ENCODE peak calls at places on chromosomes 7 and 10, in five cellular contexts. One of them, this sample, is unnamed. For H3K9me3, the result is how much of the 10 kb centered on the place peaks cover.

GRCh38 chr7:151679868-151680534 is 160.3 kb upstream of the RHEB start:
- DNase-seq in mammary epithelial cell: peak
- DNase-seq in esophagus squamous epithelium: no peak
- DNase-seq in CD4-positive, alpha-beta T cell: no peak
- DNase-seq in right lobe of liver: no peak
- DNase-seq in this sample: no peak

GRCh38 chr7:36625247-36625646 is 99.0 kb downstream of the AOAH start:
- DNase-seq in mammary epithelial cell: no peak
- DNase-seq in esophagus squamous epithelium: no peak
- DNase-seq in CD4-positive, alpha-beta T cell: no peak
- DNase-seq in right lobe of liver: no peak
- DNase-seq in this sample: no peak

GRCh38 chr10:24215193-24215592 is 6.3 kb downstream of the KIAA1217 start:
- DNase-seq in mammary epithelial cell: no peak
- DNase-seq in esophagus squamous epithelium: no peak
- DNase-seq in CD4-positive, alpha-beta T cell: no peak
- DNase-seq in right lobe of liver: no peak
- DNase-seq in this sample: no peak

GRCh38 chr10:94225589-94225988 is 137.2 kb downstream of the NOC3L start:
- DNase-seq in mammary epithelial cell: no peak
- DNase-seq in esophagus squamous epithelium: no peak
- DNase-seq in CD4-positive, alpha-beta T cell: no peak
- DNase-seq in right lobe of liver: no peak
- DNase-seq in this sample: no peak

GRCh38 chr7:104943502-104944343 is 70.3 kb upstream of the KMT2E start:
- DNase-seq in mammary epithelial cell: peak
- DNase-seq in esophagus squamous epithelium: no peak
- DNase-seq in CD4-positive, alpha-beta T cell: peak
- DNase-seq in right lobe of liver: peak
- DNase-seq in this sample: peak

GRCh38 chr7:2560175-2560695 is 1.5 kb downstream of the IQCE start:
- DNase-seq in mammary epithelial cell: no peak
- DNase-seq in esophagus squamous epithelium: no peak
- DNase-seq in CD4-positive, alpha-beta T cell: no peak
- DNase-seq in right lobe of liver: no peak
- DNase-seq in this sample: no peak

GRCh38 chr7:117152213-117153007 is 170.4 kb downstream of the WNT2 start:
- DNase-seq in mammary epithelial cell: no peak
- DNase-seq in esophagus squamous epithelium: no peak
- DNase-seq in CD4-positive, alpha-beta T cell: no peak
- DNase-seq in right lobe of liver: no peak
- DNase-seq in this sample: no peak

GRCh38 chr7:417973-418601 is 101.6 kb downstream of the PDGFA start:
- DNase-seq in mammary epithelial cell: no peak
- DNase-seq in esophagus squamous epithelium: no peak
- DNase-seq in CD4-positive, alpha-beta T cell: no peak
- DNase-seq in right lobe of liver: no peak
- DNase-seq in this sample: no peak

GRCh38 chr10:120732067-120732466 is 119.1 kb upstream of the WDR11 start:
- DNase-seq in mammary epithelial cell: peak
- DNase-seq in esophagus squamous epithelium: no peak
- DNase-seq in CD4-positive, alpha-beta T cell: no peak
- DNase-seq in right lobe of liver: no peak
- DNase-seq in this sample: no peak

GRCh38 chr7:47763063-47763974 is 181.4 kb upstream of the TNS3 start:
- DNase-seq in mammary epithelial cell: peak
- DNase-seq in esophagus squamous epithelium: no peak
- DNase-seq in CD4-positive, alpha-beta T cell: no peak
- DNase-seq in right lobe of liver: peak
- DNase-seq in this sample: no peak

GRCh38 chr10:88893611-88894010 is 13.6 kb downstream of the STAMBPL1 start:
- DNase-seq in mammary epithelial cell: no peak
- DNase-seq in esophagus squamous epithelium: no peak
- DNase-seq in CD4-positive, alpha-beta T cell: no peak
- DNase-seq in right lobe of liver: no peak
- DNase-seq in this sample: no peak

GRCh38 chr10:67818323-67818722 is 19.7 kb downstream of the DNAJC12 start:
- DNase-seq in mammary epithelial cell: peak
- DNase-seq in esophagus squamous epithelium: no peak
- DNase-seq in CD4-positive, alpha-beta T cell: no peak
- DNase-seq in right lobe of liver: no peak
- DNase-seq in this sample: no peak

GRCh38 chr7:138000081-138000701 is 1.7 kb downstream of the CREB3L2 start:
- DNase-seq in mammary epithelial cell: peak
- DNase-seq in esophagus squamous epithelium: no peak
- DNase-seq in CD4-positive, alpha-beta T cell: no peak
- DNase-seq in right lobe of liver: peak
- DNase-seq in this sample: no peak

GRCh38 chr10:92761576-92761975 is 71.8 kb downstream of the HHEX start:
- DNase-seq in mammary epithelial cell: no peak
- DNase-seq in esophagus squamous epithelium: no peak
- DNase-seq in CD4-positive, alpha-beta T cell: no peak
- DNase-seq in right lobe of liver: no peak
- DNase-seq in this sample: no peak

GRCh38 chr7:90180011-90180585 is 25.8 kb downstream of the STEAP1 start:
- DNase-seq in mammary epithelial cell: peak
- DNase-seq in esophagus squamous epithelium: no peak
- DNase-seq in CD4-positive, alpha-beta T cell: no peak
- DNase-seq in right lobe of liver: no peak
- DNase-seq in this sample: no peak

GRCh38 chr10:121608669-121609190 is 10.5 kb upstream of the FGFR2 start:
- DNase-seq in mammary epithelial cell: peak
- DNase-seq in esophagus squamous epithelium: no peak
- DNase-seq in CD4-positive, alpha-beta T cell: no peak
- DNase-seq in right lobe of liver: peak
- DNase-seq in this sample: no peak

GRCh38 chr7:152974577-152974976 is 215.0 kb downstream of the ACTR3B start:
- DNase-seq in mammary epithelial cell: no peak
- DNase-seq in esophagus squamous epithelium: no peak
- DNase-seq in CD4-positive, alpha-beta T cell: no peak
- DNase-seq in right lobe of liver: peak
- DNase-seq in this sample: no peak

GRCh38 chr10:33703897-33704825 is 369.7 kb upstream of the NRP1 start:
- DNase-seq in mammary epithelial cell: peak
- DNase-seq in esophagus squamous epithelium: no peak
- DNase-seq in CD4-positive, alpha-beta T cell: no peak
- DNase-seq in right lobe of liver: no peak
- DNase-seq in this sample: no peak

GRCh38 chr7:143126146-143126545 is 5.7 kb upstream of the PIP start:
- DNase-seq in mammary epithelial cell: peak
- DNase-seq in esophagus squamous epithelium: no peak
- DNase-seq in CD4-positive, alpha-beta T cell: no peak
- DNase-seq in right lobe of liver: no peak
- DNase-seq in this sample: no peak

GRCh38 chr7:148108381-148108780 is 482.2 kb upstream of the C7orf33 start:
- DNase-seq in mammary epithelial cell: no peak
- DNase-seq in esophagus squamous epithelium: no peak
- DNase-seq in CD4-positive, alpha-beta T cell: no peak
- DNase-seq in right lobe of liver: no peak
- DNase-seq in this sample: no peak

DNA sequence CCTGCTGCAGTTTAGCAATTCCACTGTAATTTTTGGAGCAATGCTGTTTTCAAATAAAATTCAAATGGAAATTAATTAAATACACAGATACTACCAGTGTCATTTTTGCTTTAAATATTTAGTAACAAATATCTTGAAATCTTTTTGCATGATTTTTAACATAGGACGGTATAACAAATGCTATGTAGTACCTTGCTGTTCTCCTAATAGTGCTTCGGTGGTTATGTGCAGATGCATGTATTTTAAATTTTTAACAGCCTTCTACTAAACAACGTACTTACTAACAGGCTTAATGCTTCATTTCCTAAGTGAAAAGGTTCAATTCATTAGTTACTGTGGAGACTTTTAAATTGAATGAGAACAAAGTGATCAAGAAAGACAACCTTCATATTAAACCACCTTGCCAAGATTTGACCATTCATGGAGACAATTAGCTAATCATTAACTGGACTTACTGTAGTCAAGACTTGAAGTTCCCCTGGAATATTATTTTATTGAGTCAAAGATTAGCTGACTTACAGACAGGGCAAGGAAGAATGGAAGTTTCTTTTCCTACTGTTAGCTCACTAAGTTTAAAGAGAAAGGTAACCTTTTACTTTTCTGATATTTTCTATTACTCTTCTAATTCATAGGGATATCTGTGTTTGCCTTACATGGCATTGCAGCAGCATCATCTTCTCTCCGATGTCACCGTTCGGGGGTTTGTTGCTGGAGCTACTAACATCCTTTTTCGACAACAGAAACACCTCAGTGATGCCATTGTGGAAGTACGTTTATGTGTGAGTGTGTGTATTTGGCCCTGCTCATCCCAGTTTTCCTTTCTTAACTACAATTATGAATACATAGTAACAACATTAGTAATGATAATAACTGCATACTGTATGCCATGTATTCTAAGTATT is 74.3 kb downstream of the AVL9 start:
- DNase-seq in mammary epithelial cell: no peak
- DNase-seq in esophagus squamous epithelium: no peak
- DNase-seq in CD4-positive, alpha-beta T cell: no peak
- DNase-seq in right lobe of liver: no peak
- DNase-seq in this sample: no peak
- H3K9me3 ChIP-seq in mammary epithelial cell: under half
- H3K9me3 ChIP-seq in esophagus squamous epithelium: under half
- H3K9me3 ChIP-seq in CD4-positive, alpha-beta T cell: under half
- H3K9me3 ChIP-seq in right lobe of liver: under half
- H3K9me3 ChIP-seq in this sample: under half

GRCh38 chr7:130314305-130314704 is 21.3 kb downstream of the CPA4 start:
- DNase-seq in mammary epithelial cell: no peak
- DNase-seq in esophagus squamous epithelium: no peak
- DNase-seq in CD4-positive, alpha-beta T cell: no peak
- DNase-seq in right lobe of liver: no peak
- DNase-seq in this sample: no peak

GRCh38 chr7:130322615-130323014 is 22.0 kb upstream of the CPA5 start:
- DNase-seq in mammary epithelial cell: peak
- DNase-seq in esophagus squamous epithelium: no peak
- DNase-seq in CD4-positive, alpha-beta T cell: no peak
- DNase-seq in right lobe of liver: no peak
- DNase-seq in this sample: no peak

GRCh38 chr7:130324270-130324669 is 20.3 kb upstream of the CPA5 start:
- DNase-seq in mammary epithelial cell: peak
- DNase-seq in esophagus squamous epithelium: no peak
- DNase-seq in CD4-positive, alpha-beta T cell: no peak
- DNase-seq in right lobe of liver: no peak
- DNase-seq in this sample: no peak

DNA sequence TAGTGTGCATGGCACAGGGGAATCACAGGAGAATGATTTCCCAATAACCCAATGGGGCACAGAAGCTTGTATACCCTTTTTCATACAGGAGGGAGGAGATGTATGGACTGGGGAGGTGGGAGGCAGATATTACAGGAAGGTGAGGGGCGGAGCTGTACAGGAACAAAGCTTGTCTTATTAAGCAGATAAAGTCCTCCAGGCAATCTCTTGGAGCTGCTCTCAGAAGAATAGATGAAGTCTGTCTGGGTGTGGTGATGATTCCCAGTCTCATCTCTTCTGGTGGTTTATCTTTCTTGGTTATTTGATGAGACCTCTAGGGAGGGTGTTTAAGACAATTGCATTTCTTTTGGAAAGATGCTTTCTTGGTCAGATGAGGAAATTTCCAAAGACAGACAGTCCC is 25.1 kb upstream of the CPA5 start:
- DNase-seq in mammary epithelial cell: no peak
- DNase-seq in esophagus squamous epithelium: no peak
- DNase-seq in CD4-positive, alpha-beta T cell: no peak
- DNase-seq in right lobe of liver: no peak
- DNase-seq in this sample: no peak
- H3K9me3 ChIP-seq in mammary epithelial cell: under half
- H3K9me3 ChIP-seq in esophagus squamous epithelium: under half
- H3K9me3 ChIP-seq in CD4-positive, alpha-beta T cell: under half
- H3K9me3 ChIP-seq in right lobe of liver: under half
- H3K9me3 ChIP-seq in this sample: under half

DNA sequence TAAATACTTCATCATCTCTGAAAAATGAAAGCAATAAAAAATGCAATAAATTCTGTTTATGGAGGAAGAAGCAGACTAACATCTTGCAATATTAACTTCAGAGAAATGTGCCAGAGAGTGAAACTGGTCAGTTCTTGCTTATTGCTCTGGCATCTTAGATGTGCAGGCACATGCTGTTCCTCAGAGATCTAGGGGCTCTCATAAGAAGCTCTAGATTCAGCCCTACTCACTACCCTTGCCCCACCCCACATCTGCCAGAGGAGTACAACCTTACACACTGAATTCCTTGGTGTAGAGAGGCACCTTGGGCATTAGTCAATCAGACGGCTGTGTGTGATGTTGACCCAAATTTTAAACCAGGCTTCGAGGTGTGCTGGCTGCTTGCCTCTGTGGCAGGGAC is 891.1 kb upstream of the GHITM start:
- DNase-seq in mammary epithelial cell: no peak
- DNase-seq in esophagus squamous epithelium: no peak
- DNase-seq in CD4-positive, alpha-beta T cell: no peak
- DNase-seq in right lobe of liver: no peak
- DNase-seq in this sample: no peak
- H3K9me3 ChIP-seq in mammary epithelial cell: under half
- H3K9me3 ChIP-seq in esophagus squamous epithelium: under half
- H3K9me3 ChIP-seq in CD4-positive, alpha-beta T cell: under half
- H3K9me3 ChIP-seq in right lobe of liver: under half
- H3K9me3 ChIP-seq in this sample: under half

DNA sequence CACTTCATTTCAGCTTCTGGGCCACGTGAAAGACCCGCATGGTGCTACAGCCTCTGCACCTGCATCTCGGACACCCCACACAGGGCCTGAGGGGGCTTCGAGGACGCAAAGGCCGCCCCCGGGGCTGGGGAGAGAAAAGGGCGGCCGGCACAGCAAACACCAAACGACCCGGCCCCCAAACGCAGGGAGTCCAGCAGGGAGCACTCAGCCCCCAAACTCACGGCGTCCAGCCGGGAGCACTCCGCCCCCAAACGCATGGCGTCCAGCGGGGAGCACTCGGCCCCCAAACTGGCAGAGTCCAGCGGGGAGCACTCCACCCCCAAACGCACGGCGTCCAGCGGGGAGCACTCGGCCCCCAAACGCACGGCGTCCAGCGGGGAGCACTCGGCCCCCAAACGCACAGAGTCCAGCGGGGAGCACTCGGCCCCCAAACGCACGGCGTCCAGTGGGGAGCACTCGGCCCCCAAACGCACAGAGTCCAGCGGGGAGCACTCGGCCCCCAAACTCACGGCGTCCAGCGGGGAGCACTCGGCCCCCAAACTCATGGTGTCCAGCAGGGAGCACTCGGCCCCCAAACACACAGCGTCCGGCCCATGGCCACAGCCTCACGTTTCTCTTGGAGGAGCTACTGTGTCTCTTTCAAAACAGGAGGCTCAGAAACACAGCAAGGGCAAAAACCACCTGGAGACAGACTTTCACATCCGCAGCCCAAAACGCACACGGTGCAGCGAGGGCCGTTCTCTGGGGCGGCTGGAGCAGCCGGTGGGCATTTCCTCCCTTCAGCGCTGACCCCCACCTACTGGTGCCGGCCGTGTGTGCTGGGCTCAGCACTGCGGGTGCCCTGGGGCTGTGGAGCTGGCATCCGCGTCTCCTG is 27.0 kb upstream of the UTF1 start:
- DNase-seq in mammary epithelial cell: no peak
- DNase-seq in esophagus squamous epithelium: no peak
- DNase-seq in CD4-positive, alpha-beta T cell: no peak
- DNase-seq in right lobe of liver: no peak
- DNase-seq in this sample: no peak
- H3K9me3 ChIP-seq in mammary epithelial cell: under half
- H3K9me3 ChIP-seq in esophagus squamous epithelium: under half
- H3K9me3 ChIP-seq in CD4-positive, alpha-beta T cell: under half
- H3K9me3 ChIP-seq in right lobe of liver: under half
- H3K9me3 ChIP-seq in this sample: under half

GRCh38 chr10:5146920-5147254 is 38.1 kb downstream of the AKR1C8 start:
- DNase-seq in mammary epithelial cell: no peak
- DNase-seq in esophagus squamous epithelium: no peak
- DNase-seq in CD4-positive, alpha-beta T cell: no peak
- DNase-seq in right lobe of liver: no peak
- DNase-seq in this sample: no peak
- H3K9me3 ChIP-seq in mammary epithelial cell: under half
- H3K9me3 ChIP-seq in esophagus squamous epithelium: under half
- H3K9me3 ChIP-seq in CD4-positive, alpha-beta T cell: under half
- H3K9me3 ChIP-seq in right lobe of liver: under half
- H3K9me3 ChIP-seq in this sample: under half